ENCODE peak calls at places on chromosomes 3 and 15, in four cellular contexts. N, U, H and X are unnamed samples.

GRCh38 chr3:134798681-134799311 is 3.7 kb downstream of the EPHB1 start:
- DNase-seq in N (no peak), U (no peak), H (no peak), X (no peak)

GRCh38 chr3:127253491-127253890 is 34.4 kb downstream of the PRR20G start:
- DNase-seq in N (no peak), U (no peak), H (no peak), X (no peak)

GRCh38 chr3:61358364-61358763 is 107.1 kb upstream of the FHIT start:
- DNase-seq in N (peak; percentile 47), U (no peak), H (no peak), X (peak; percentile 66)

GRCh38 chr15:88648357-88649214 is 9.8 kb downstream of the ISG20 start:
- DNase-seq in N (no peak), U (no peak), H (no peak), X (no peak)

GRCh38 chr3:175941352-175941751 is 1082.2 kb downstream of the NAALADL2 start:
- DNase-seq in N (no peak), U (no peak), H (peak; percentile 5), X (no peak)

GRCh38 chr3:139937674-139938279 is 2.8 kb downstream of the CLSTN2 start:
- DNase-seq in N (no peak), U (no peak), H (peak; percentile 57), X (peak; percentile 59)

GRCh38 chr3:128591728-128592426 is 58.7 kb downstream of the RPN1 start:
- DNase-seq in N (no peak), U (no peak), H (no peak), X (no peak)

GRCh38 chr3:60048447-60048848 is 998.6 kb upstream of the CFAP20DC start:
- DNase-seq in N (no peak), U (no peak), H (no peak), X (no peak)

GRCh38 chr3:13010770-13011169 is 62.5 kb downstream of the IQSEC1 start:
- DNase-seq in N (no peak), U (no peak), H (no peak), X (no peak)

GRCh38 chr15:23565395-23566069 is at the start of gene MKRN3:
- DNase-seq in N (no peak), U (no peak), H (peak; percentile 83), X (peak; percentile 34)

GRCh38 chr15:71237456-71238188 is 122.4 kb downstream of the THSD4 start:
- DNase-seq in N (no peak), U (no peak), H (no peak), X (no peak)

GRCh38 chr3:95654567-95655362 is 1159.6 kb upstream of the EPHA6 start:
- DNase-seq in N (no peak), U (no peak), H (no peak), X (no peak)

GRCh38 chr3:151946606-151947005 is 73.2 kb downstream of the SUCNR1 start:
- DNase-seq in N (no peak), U (no peak), H (no peak), X (no peak)

GRCh38 chr3:192827208-192827607 is 90.4 kb downstream of the MB21D2 start:
- DNase-seq in N (peak; percentile 58), U (no peak), H (no peak), X (no peak)

GRCh38 chr15:29067949-29068348 is 182.2 kb downstream of the APBA2 start:
- DNase-seq in N (no peak), U (no peak), H (peak; percentile 35), X (no peak)

GRCh38 chr15:29071907-29072273 is 186.1 kb downstream of the APBA2 start:
- DNase-seq in N (no peak), U (no peak), H (no peak), X (no peak)

GRCh38 chr15:29072444-29072843 is 186.7 kb downstream of the APBA2 start:
- DNase-seq in N (no peak), U (no peak), H (no peak), X (no peak)

GRCh38 chr15:29071193-29071906 is 185.6 kb downstream of the APBA2 start:
- DNase-seq in N (no peak), U (no peak), H (no peak), X (no peak)

DNA sequence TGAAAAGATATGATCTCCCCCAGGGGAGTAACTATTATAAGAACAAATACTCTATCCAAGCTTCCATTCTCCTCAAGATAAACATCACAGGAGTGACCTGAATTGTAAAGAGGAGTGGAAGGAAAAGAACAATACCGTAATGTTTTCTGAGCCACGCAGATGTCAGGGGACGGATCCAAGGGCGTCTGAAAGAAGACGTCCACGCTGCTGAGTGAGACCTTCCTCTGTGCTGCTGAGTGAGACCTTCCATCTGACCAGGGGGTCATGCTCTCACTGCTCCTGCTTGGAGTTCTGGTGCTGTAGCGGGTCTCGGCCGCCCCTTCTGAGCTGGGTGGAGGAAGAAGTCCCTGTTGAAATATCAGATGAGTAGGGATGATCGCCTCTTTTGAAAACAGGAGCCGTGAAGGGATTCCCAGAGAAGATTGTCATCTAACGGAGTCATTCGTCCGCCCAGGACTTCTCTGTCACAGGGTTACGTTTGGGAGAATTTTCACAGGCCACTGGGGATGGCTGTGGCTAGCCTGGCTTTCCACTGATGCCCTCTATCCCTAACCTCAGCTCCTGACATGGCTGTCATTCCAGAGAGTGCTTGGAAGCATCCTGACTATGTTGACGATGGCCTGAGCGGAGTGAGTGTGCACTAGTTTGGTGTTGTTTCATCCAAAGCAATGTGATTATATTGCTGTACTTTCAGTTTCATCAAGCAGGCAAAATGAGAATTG is 184.9 kb downstream of the APBA2 start:
- DNase-seq in N (no peak), U (no peak), H (no peak), X (no peak)
- H3K27ac ChIP-seq in N (no peak overlapping the region), U (no peak overlapping the region), H (no peak overlapping the region), X (no peak overlapping the region)

GRCh38 chr15:26631894-26632293 is 141.0 kb downstream of the GABRB3 start:
- DNase-seq in N (no peak), U (no peak), H (no peak), X (no peak)

GRCh38 chr15:26628071-26628470 is 144.8 kb downstream of the GABRB3 start:
- DNase-seq in N (no peak), U (no peak), H (peak; percentile 12), X (no peak)

GRCh38 chr15:26630857-26631256 is 142.0 kb downstream of the GABRB3 start:
- DNase-seq in N (no peak), U (no peak), H (no peak), X (no peak)

GRCh38 chr15:26632500-26632899 is 140.4 kb downstream of the GABRB3 start:
- DNase-seq in N (no peak), U (no peak), H (no peak), X (no peak)

DNA sequence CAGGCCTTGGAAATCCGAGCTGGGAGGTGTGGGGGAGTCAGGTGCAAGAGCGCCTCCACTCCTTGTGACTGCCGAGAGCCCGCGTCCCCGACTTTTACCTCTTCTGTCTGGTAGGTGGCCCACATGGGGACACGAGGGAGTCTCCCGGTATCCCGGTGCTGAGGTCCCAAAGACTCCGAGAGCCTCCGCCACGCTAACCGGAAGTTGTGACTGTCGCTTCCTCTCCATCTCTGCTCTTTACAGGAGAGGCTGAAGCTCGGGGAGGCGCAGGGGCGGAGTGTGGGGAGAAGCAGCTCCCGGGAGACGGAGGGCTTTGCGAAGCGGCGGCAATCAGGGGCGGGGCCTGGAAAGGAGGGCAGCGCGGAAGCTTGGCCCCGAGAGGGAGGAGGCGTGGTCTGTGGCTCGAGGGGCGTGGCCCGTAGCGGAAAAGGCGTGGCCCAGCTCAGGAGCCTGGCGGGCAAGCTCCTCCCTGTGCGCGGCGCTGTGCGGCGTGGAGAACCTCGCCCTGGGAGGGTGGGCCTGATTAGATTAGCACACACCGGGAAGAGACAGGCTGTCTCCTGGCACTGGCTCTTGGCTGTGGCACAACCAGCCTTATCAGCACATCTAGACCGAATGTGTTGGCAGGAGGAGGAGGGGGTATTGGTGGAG is 143.9 kb downstream of the GABRB3 start:
- DNase-seq in N (no peak), U (no peak), H (peak; percentile 88), X (peak; percentile 70)
- H3K4me3 ChIP-seq in N (no peak overlapping the region), U (peak overlapping the region; percentile 4), H (peak overlapping the region; percentile 39), X (no peak overlapping the region)

GRCh38 chr3:42984701-42985100 is 5.6 kb downstream of the GASK1A start:
- DNase-seq in N (no peak), U (no peak), H (no peak), X (no peak)
- TF ChIP-seq POLR2A in N (no peak), U (no peak), H (no peak), X (no peak)

GRCh38 chr15:42344763-42345162 is 14.5 kb upstream of the CAPN3 start:
- DNase-seq in N (peak; percentile 62), U (no peak), H (no peak), X (no peak)
- H3K27ac ChIP-seq in N (peak overlapping the region; percentile 90), U (no peak overlapping the region), H (no peak overlapping the region), X (no peak overlapping the region)

GRCh38 chr15:48046813-48047483 is 73.8 kb upstream of the SLC24A5 start:
- DNase-seq in N (no peak), U (no peak), H (no peak), X (no peak)
- H3K4me3 ChIP-seq in N (no peak overlapping the region), U (no peak overlapping the region), H (no peak overlapping the region), X (no peak overlapping the region)

GRCh38 chr15:57923311-57923710 is 142.2 kb downstream of the ALDH1A2 start:
- DNase-seq in N (no peak), U (no peak), H (no peak), X (peak; percentile 29)
- TF ChIP-seq POLR2A in N (no peak), U (no peak), H (no peak), X (no peak)

GRCh38 chr3:70985572-70985971 is 598.0 kb downstream of the FOXP1 start:
- DNase-seq in N (no peak), U (no peak), H (no peak), X (no peak)

GRCh38 chr3:70982274-70982673 is 601.3 kb downstream of the FOXP1 start:
- DNase-seq in N (no peak), U (no peak), H (no peak), X (no peak)

GRCh38 chr3:70988111-70988510 is 595.4 kb downstream of the FOXP1 start:
- DNase-seq in N (no peak), U (no peak), H (no peak), X (no peak)

GRCh38 chr3:70982700-70983140 is 600.8 kb downstream of the FOXP1 start:
- DNase-seq in N (peak; percentile 17), U (no peak), H (no peak), X (no peak)

DNA sequence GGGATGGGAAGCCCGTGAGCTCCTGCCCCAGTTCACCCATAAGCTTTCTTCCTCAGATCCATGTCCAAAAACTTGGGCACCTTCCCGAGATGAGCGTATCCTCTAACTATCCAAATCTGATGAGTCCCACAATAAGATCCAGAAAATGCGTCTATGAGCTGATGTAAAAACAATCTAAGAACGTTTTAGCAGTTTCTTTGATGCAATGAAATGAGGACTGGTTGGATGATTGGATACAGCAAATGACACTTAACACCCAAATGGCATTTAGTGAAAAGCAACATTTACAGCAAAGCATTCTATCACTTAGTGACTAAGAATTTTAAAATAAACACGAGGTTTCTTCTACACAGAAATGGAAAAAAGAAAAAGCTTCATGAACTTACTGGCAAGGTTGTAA is 598.8 kb downstream of the FOXP1 start:
- DNase-seq in N (no peak), U (no peak), H (no peak), X (no peak)
- H3K27ac ChIP-seq in N (peak overlapping the region; percentile 78), U (peak overlapping the region; percentile 81), H (no peak overlapping the region), X (peak overlapping the region; percentile 78)

GRCh38 chr3:143123353-143123974 is 3.9 kb downstream of the CHST2 start:
- DNase-seq in N (no peak), U (no peak), H (no peak), X (no peak)
- H3K4me3 ChIP-seq in N (no peak overlapping the region), U (no peak overlapping the region), H (peak overlapping the region; percentile 17), X (no peak overlapping the region)